ENCODE peak calls at places on chromosome 17, in four cellular contexts. M is spleen, G is GM13976, O is nephron progenitor cell. U is an unnamed sample.

GRCh38 chr17:78325076-78325712 is 34.7 kb downstream of the SOCS3 start:
- DNase-seq in M (no peak), G (no peak), O (no peak), U (no peak)

GRCh38 chr17:58691701-58692238 is at the start of gene TEX14:
- DNase-seq in M (peak), G (no peak), O (no peak), U (no peak)

GRCh38 chr17:27346228-27346899 is 52.5 kb downstream of the WSB1 start:
- DNase-seq in M (no peak), G (no peak), O (no peak), U (no peak)

GRCh38 chr17:280901-281300 is 71.7 kb downstream of the RPH3AL start:
- DNase-seq in M (peak), G (no peak), O (no peak), U (no peak)

GRCh38 chr17:67246398-67246647 is 1.3 kb upstream of the HELZ start:
- DNase-seq in M (no peak), G (no peak), O (no peak), U (no peak)

GRCh38 chr17:45372325-45372869 is 55.6 kb upstream of the MAP3K14 start:
- DNase-seq in M (no peak), G (no peak), O (no peak), U (no peak)

GRCh38 chr17:80045703-80046102 is 9.3 kb downstream of the CCDC40 start:
- DNase-seq in M (no peak), G (no peak), O (no peak), U (no peak)

GRCh38 chr17:6698004-6698403 is 15.2 kb downstream of the SLC13A5 start:
- DNase-seq in M (no peak), G (no peak), O (no peak), U (no peak)

GRCh38 chr17:80460286-80460881 is 16.0 kb downstream of the NPTX1 start:
- DNase-seq in M (no peak), G (no peak), O (no peak), U (no peak)

GRCh38 chr17:75614006-75614405 is 19.2 kb upstream of the SMIM5 start:
- DNase-seq in M (no peak), G (no peak), O (peak), U (no peak)

GRCh38 chr17:30720013-30720471 is 104.5 kb downstream of the CRLF3 start:
- DNase-seq in M (peak), G (no peak), O (no peak), U (no peak)

GRCh38 chr17:3335876-3336275 is 37.7 kb upstream of the OR3A1 start:
- DNase-seq in M (no peak), G (no peak), O (no peak), U (no peak)

GRCh38 chr17:64632606-64633005 is 29.5 kb downstream of the SMURF2 start:
- DNase-seq in M (no peak), G (no peak), O (no peak), U (no peak)

GRCh38 chr17:79164408-79164807 is 89.8 kb downstream of the ENGASE start:
- DNase-seq in M (no peak), G (no peak), O (no peak), U (no peak)

GRCh38 chr17:80795737-80796136 is 195.9 kb upstream of the CHMP6 start:
- DNase-seq in M (peak), G (no peak), O (no peak), U (no peak)

GRCh38 chr17:40547079-40547784 is 18.0 kb downstream of the CCR7 start:
- DNase-seq in M (peak), G (no peak), O (no peak), U (no peak)

GRCh38 chr17:31092475-31093064 is 2.2 kb upstream of the NF1 start:
- DNase-seq in M (no peak), G (no peak), O (no peak), U (no peak)

GRCh38 chr17:49224198-49224996 is 6.2 kb downstream of the PHOSPHO1 start:
- DNase-seq in M (peak), G (no peak), O (peak), U (peak)

GRCh38 chr17:32503251-32504165 is 16.7 kb downstream of the CDK5R1 start:
- DNase-seq in M (peak), G (peak), O (no peak), U (no peak)

GRCh38 chr17:75610103-75610984 is 22.7 kb downstream of the MYO15B start:
- DNase-seq in M (no peak), G (no peak), O (no peak), U (no peak)

GRCh38 chr17:36888236-36888957 is 48.9 kb upstream of the LHX1 start:
- DNase-seq in M (no peak), G (no peak), O (no peak), U (no peak)

GRCh38 chr17:44230139-44230695 is 10.7 kb upstream of the UBTF start:
- DNase-seq in M (no peak), G (no peak), O (no peak), U (no peak)

GRCh38 chr17:50467114-50467854 is 1.4 kb downstream of the CHAD start:
- DNase-seq in M (peak), G (peak), O (no peak), U (no peak)

GRCh38 chr17:76654408-76654807 is 10.9 kb upstream of the ST6GALNAC1 start:
- DNase-seq in M (no peak), G (peak), O (no peak), U (no peak)

GRCh38 chr17:57363998-57364645 is 107.8 kb downstream of the MSI2 start:
- DNase-seq in M (no peak), G (no peak), O (no peak), U (no peak)

GRCh38 chr17:82412535-82413520 is 5.3 kb upstream of the HEXD start:
- DNase-seq in M (no peak), G (no peak), O (no peak), U (no peak)

GRCh38 chr17:75776399-75777242 is 8.0 kb upstream of the UNK start:
- DNase-seq in M (peak), G (no peak), O (no peak), U (no peak)

GRCh38 chr17:63816669-63817068 is 10.6 kb upstream of the PSMC5 start:
- DNase-seq in M (no peak), G (no peak), O (no peak), U (no peak)

GRCh38 chr17:51045616-51046526 is 74.8 kb downstream of the SPAG9 start:
- DNase-seq in M (no peak), G (no peak), O (no peak), U (no peak)

GRCh38 chr17:69712801-69713311 is 298.4 kb downstream of the MAP2K6 start:
- DNase-seq in M (no peak), G (no peak), O (no peak), U (no peak)

GRCh38 chr17:32492281-32492623 is 5.5 kb downstream of the CDK5R1 start:
- DNase-seq in M (no peak), G (no peak), O (no peak), U (no peak)

GRCh38 chr17:64240741-64241347 is 22.2 kb downstream of the TEX2 start:
- DNase-seq in M (no peak), G (no peak), O (no peak), U (no peak)

GRCh38 chr17:80124351-80124981 is 22.5 kb downstream of the EIF4A3 start:
- DNase-seq in M (no peak), G (peak), O (no peak), U (no peak)

GRCh38 chr17:5437721-5438317 is 1.1 kb downstream of the C1QBP start:
- DNase-seq in M (no peak), G (no peak), O (no peak), U (no peak)